ENCODE peak calls at places on chromosomes 5 and 9, in nine cellular contexts. G is bronchial epithelial cell; H is KG1; P is NCI-H748 treated with DMSO at 0.1 percent for 48 hours; R is AG08395; C is naive thymus-derived CD8-positive, alpha-beta T cell; J is T-cell; T is GM23338; D is A172. L is an unnamed sample.

GRCh38 chr5:174355208-174355612 is 309.7 kb downstream of the NSG2 start:
- DNase-seq in C (no peak), G (peak; percentile 24), T (no peak), D (peak; percentile 99), P (no peak), H (peak; percentile 24), R (no peak), J (no peak), L (no peak)

GRCh38 chr5:137096149-137097103 is 402.7 kb downstream of the SPOCK1 start:
- DNase-seq in R (peak; percentile 53), T (no peak), P (no peak), H (no peak), C (no peak), J (no peak), D (peak; percentile 31), G (peak; percentile 83), L (no peak)

GRCh38 chr9:113386571-113387393 is 10.0 kb upstream of the HDHD3 start:
- DNase-seq in H (no peak), D (no peak), G (peak; percentile 35), T (no peak), C (no peak), P (no peak), J (no peak), R (no peak), L (no peak)

GRCh38 chr5:90645024-90645610 is 86.5 kb downstream of the ADGRV1 start:
- DNase-seq in C (no peak), D (peak; percentile 67), J (no peak), R (no peak), H (no peak), T (peak; percentile 65), G (no peak), P (no peak), L (no peak)

GRCh38 chr5:77972545-77973252 is 196.6 kb upstream of the TBCA start:
- DNase-seq in D (no peak), R (peak; percentile 11), J (no peak), T (peak; percentile 48), G (no peak), P (no peak), C (no peak), H (no peak), L (no peak)

GRCh38 chr5:59065551-59065950 is 482.7 kb downstream of the RAB3C start:
- DNase-seq in H (no peak), J (no peak), D (no peak), C (no peak), R (peak; percentile 42), G (peak; percentile 61), T (no peak), P (no peak), L (no peak)

GRCh38 chr5:39314591-39314990 is 49.7 kb downstream of the C9 start:
- DNase-seq in P (no peak), R (no peak), T (no peak), H (no peak), D (no peak), C (no peak), G (peak; percentile 2), J (no peak), L (no peak)

GRCh38 chr5:160925281-160925680 is 73.3 kb upstream of the ATP10B start:
- DNase-seq in G (no peak), C (no peak), T (no peak), J (no peak), R (no peak), H (no peak), D (no peak), P (no peak), L (no peak)

GRCh38 chr5:76715734-76716455 is at the start of gene F2R:
- DNase-seq in J (peak; percentile 49), P (peak; percentile 54), D (peak; percentile 28), T (peak; percentile 85), G (no peak), C (peak; percentile 32), R (peak; percentile 36), H (peak; percentile 68), L (no peak)

GRCh38 chr5:96483878-96484277 is 50.8 kb upstream of the PCSK1 start:
- DNase-seq in T (peak; percentile 67), P (no peak), H (no peak), R (peak; percentile 11), J (no peak), C (no peak), G (peak; percentile 50), D (peak; percentile 58), L (no peak)

GRCh38 chr9:137390553-137391410 is 32.2 kb downstream of the EXD3 start:
- DNase-seq in G (no peak), T (no peak), H (no peak), C (no peak), D (no peak), J (no peak), R (no peak), P (no peak), L (no peak)

GRCh38 chr9:89926691-89927220 is 321.9 kb downstream of the GADD45G start:
- DNase-seq in J (no peak), T (no peak), D (no peak), G (no peak), P (no peak), H (no peak), C (no peak), R (no peak), L (no peak)

GRCh38 chr9:91315191-91315590 is 46.5 kb downstream of the AUH start:
- DNase-seq in P (no peak), J (no peak), D (no peak), T (peak; percentile 61), G (no peak), R (no peak), C (no peak), H (no peak), L (no peak)

GRCh38 chr9:79542735-79543504 is 28.8 kb upstream of the TLE4 start:
- DNase-seq in D (peak; percentile 33), T (no peak), P (no peak), G (no peak), J (no peak), C (no peak), R (no peak), H (no peak), L (no peak)